ENCODE peak calls at places on chromosome 2, in eight cellular contexts. N is AG04449; L is right lobe of liver; W is effector memory CD4-positive, alpha-beta T cell; F is AG04450; Z is PC-9; I is tibial nerve; T is OCI-LY7. X is an unnamed sample.
A peak's percentile ranks its signal among the peaks of the same experiment; 100 is the strongest.

GRCh38 chr2:237459226-237459625 is 27.8 kb upstream of the MLPH start:
- DNase-seq in Z (no peak), N (no peak), W (no peak), L (no peak), I (no peak), T (no peak), F (no peak), X (no peak)

GRCh38 chr2:136134126-136134525 is 16.2 kb upstream of the CXCR4 start:
- DNase-seq in W (peak; percentile 51), L (no peak), I (no peak), Z (no peak), N (no peak), F (no peak), T (peak; percentile 67), X (no peak)

GRCh38 chr2:8999047-8999446 is 4.4 kb downstream of the MBOAT2 start:
- DNase-seq in F (no peak), L (no peak), N (no peak), Z (no peak), I (no peak), T (no peak), W (no peak), X (no peak)

GRCh38 chr2:157628532-157629415 is at the start of gene ACVR1C:
- DNase-seq in T (no peak), I (no peak), L (peak; percentile 86), N (no peak), F (no peak), Z (peak; percentile 52), W (peak; percentile 63), X (peak; percentile 64)

GRCh38 chr2:198309673-198310280 is 505.4 kb downstream of the PLCL1 start:
- DNase-seq in T (peak; percentile 72), N (no peak), Z (peak; percentile 44), F (peak; percentile 10), I (no peak), L (no peak), W (peak; percentile 3), X (peak; percentile 58)

GRCh38 chr2:227464356-227464755 is 7.6 kb upstream of the AGFG1 start:
- DNase-seq in T (no peak), Z (no peak), I (no peak), W (no peak), F (no peak), N (no peak), L (no peak), X (no peak)

GRCh38 chr2:157746234-157746950 is 117.7 kb upstream of the ACVR1C start:
- DNase-seq in Z (no peak), I (no peak), T (no peak), F (no peak), L (peak; percentile 68), W (no peak), N (peak; percentile 23), X (no peak)

GRCh38 chr2:37267685-37268084 is 36.2 kb downstream of the NDUFAF7 start:
- DNase-seq in Z (no peak), W (no peak), L (no peak), N (no peak), T (no peak), I (no peak), F (no peak), X (no peak)

GRCh38 chr2:214006601-214007000 is 404.3 kb upstream of the VWC2L start:
- DNase-seq in Z (no peak), N (no peak), W (no peak), T (no peak), F (no peak), L (no peak), I (no peak), X (peak; percentile 87)

GRCh38 chr2:39516347-39517101 is 79.4 kb upstream of the MAP4K3 start:
- DNase-seq in N (no peak), W (no peak), L (peak; percentile 55), I (no peak), T (no peak), Z (no peak), F (peak; percentile 46), X (no peak)

GRCh38 chr2:72139871-72140620 is 7.6 kb downstream of the CYP26B1 start:
- DNase-seq in T (no peak), L (peak; percentile 45), F (no peak), I (peak; percentile 10), N (no peak), W (no peak), Z (no peak), X (no peak)

GRCh38 chr2:197628043-197628500 is 47.3 kb downstream of the RFTN2 start:
- DNase-seq in T (no peak), F (no peak), I (no peak), W (no peak), N (no peak), Z (no peak), L (no peak), X (peak; percentile 59)

GRCh38 chr2:129698593-129698992 is 280.9 kb upstream of the RAB6C start:
- DNase-seq in T (no peak), W (no peak), F (no peak), I (no peak), L (no peak), N (no peak), Z (no peak), X (no peak)

GRCh38 chr2:23489471-23490400 is 104.8 kb downstream of the KLHL29 start:
- DNase-seq in Z (no peak), L (no peak), W (no peak), N (no peak), I (no peak), T (no peak), F (no peak), X (no peak)

GRCh38 chr2:71814885-71815284 is 332.8 kb downstream of the CYP26B1 start:
- DNase-seq in W (no peak), N (no peak), T (no peak), F (no peak), Z (no peak), I (no peak), L (no peak), X (no peak)

GRCh38 chr2:28276807-28277206 is 115.9 kb upstream of the FOSL2 start:
- DNase-seq in I (no peak), L (no peak), T (no peak), N (no peak), W (no peak), Z (no peak), F (no peak), X (no peak)

GRCh38 chr2:61181382-61182058 is 19.5 kb downstream of the C2orf74 start:
- DNase-seq in F (no peak), W (no peak), Z (no peak), N (no peak), I (no peak), T (no peak), L (no peak), X (no peak)
- H3K4me3 ChIP-seq in F (no peak overlapping the region), W (no peak overlapping the region), Z (no peak overlapping the region), N (no peak overlapping the region), I (no peak overlapping the region), T (no peak overlapping the region), L (no peak overlapping the region), X (no peak overlapping the region)

GRCh38 chr2:176171331-176172006 is 14.4 kb downstream of the HOXD3 start:
- DNase-seq in F (no peak), W (no peak), T (no peak), N (no peak), I (no peak), L (no peak), Z (no peak), X (no peak)

GRCh38 chr2:176173679-176174381 is 14.6 kb upstream of the HOXD1 start:
- DNase-seq in I (no peak), L (no peak), Z (no peak), F (no peak), W (no peak), T (no peak), N (no peak), X (no peak)

GRCh38 chr2:176172748-176173586 is 15.5 kb upstream of the HOXD1 start:
- DNase-seq in F (no peak), L (no peak), W (no peak), N (no peak), T (no peak), Z (no peak), I (no peak), X (no peak)

GRCh38 chr2:176170606-176171005 is 13.5 kb downstream of the HOXD3 start:
- DNase-seq in F (no peak), W (no peak), L (no peak), Z (no peak), I (no peak), T (no peak), N (no peak), X (no peak)

DNA sequence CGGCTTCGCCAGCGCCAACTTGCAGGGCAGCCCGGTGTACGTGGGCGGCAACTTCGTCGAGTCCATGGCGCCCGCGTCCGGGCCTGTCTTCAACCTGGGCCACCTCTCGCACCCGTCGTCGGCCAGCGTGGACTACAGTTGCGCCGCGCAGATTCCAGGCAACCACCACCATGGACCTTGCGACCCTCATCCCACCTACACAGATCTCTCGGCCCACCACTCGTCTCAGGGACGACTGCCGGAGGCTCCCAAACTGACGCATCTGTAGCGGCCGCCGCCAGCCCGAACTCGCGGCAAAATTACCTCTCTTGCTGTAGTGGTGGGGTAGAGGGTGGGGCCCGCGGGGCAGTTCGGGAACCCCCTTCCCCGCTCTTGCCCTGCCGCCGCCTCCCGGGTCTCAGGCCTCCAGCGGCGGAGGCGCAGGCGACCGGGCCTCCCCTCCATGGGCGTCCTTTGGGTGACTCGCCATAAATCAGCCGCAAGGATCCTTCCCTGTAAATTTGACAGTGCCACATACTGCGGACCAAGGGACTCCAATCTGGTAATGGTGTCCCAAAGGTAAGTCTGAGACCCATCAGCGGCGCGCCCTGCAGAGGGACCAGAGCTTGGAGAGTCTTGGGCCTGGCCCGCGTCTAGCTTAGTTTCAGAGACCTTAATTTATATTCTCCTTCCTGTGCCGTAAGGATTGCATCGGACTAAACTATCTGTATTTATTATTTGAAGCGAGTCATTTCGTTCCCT is 15.1 kb downstream of the HOXD3 start:
- DNase-seq in W (no peak), I (no peak), L (no peak), Z (no peak), F (no peak), T (no peak), N (no peak), X (no peak)
- H3K4me3 ChIP-seq in W (no peak overlapping the region), I (no peak overlapping the region), L (no peak overlapping the region), Z (no peak overlapping the region), F (no peak overlapping the region), T (no peak overlapping the region), N (no peak overlapping the region), X (no peak overlapping the region)

DNA sequence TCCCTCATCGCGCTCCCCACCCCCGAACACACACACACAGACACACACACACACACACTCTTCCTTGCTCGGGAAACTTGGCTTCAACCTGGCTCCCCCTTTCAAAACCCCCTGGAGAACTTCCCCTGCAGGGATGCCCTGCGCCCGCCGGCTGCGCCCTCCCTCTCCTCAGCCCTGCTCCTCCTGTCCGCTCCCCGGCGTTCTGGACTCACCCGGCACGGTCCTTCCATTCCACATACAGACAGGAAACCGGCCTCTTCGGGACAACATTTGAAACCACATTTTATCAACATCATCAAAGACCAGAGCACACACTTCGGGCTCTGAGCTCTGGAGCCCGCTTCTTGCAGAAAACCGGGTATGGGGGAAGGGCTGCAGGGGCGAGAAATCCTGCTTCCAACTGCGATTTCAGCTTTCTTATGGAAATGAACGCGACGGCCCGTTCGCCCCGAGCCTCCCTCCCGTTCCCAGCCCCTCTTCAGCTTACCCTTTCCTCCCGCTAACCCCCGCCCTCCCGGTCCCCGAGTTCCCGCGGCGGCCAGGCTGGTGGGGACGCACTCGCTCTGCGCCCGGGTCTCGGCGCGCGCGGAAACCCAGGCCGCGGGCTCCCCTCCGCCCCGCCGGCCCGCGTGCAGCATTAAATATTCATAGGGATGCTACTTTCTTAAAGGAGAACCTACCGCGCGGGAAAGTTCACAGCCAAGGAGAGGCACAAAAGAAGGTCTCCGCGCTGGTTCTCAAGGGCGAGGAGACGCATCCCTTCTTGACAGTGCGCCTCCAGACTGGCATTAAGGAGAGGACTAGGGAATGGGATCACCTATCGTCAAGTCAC is 18.3 kb downstream of the POU3F3 start:
- DNase-seq in F (no peak), I (no peak), N (no peak), W (no peak), L (no peak), Z (no peak), T (no peak), X (no peak)
- H3K4me3 ChIP-seq in F (no peak overlapping the region), I (no peak overlapping the region), N (no peak overlapping the region), W (no peak overlapping the region), L (peak overlapping the region; percentile 60), Z (no peak overlapping the region), T (peak overlapping the region; percentile 68), X (no peak overlapping the region)

GRCh38 chr2:241734467-241735208 is at the start of gene D2HGDH:
- DNase-seq in F (peak; percentile 36), L (peak; percentile 97), Z (peak; percentile 65), T (peak; percentile 90), W (peak; percentile 91), N (no peak), I (peak; percentile 90), X (peak; percentile 87)
- H3K4me3 ChIP-seq in F (peak within 1 kb of the TSS; percentile 77), L (peak within 1 kb of the TSS; percentile 90), Z (peak within 1 kb of the TSS; percentile 85), T (peak within 1 kb of the TSS; percentile 81), W (peak within 1 kb of the TSS; percentile 85), N (peak within 1 kb of the TSS; percentile 77), I (peak within 1 kb of the TSS; percentile 95), X (peak within 1 kb of the TSS; percentile 69)